ENCODE peak calls at places on chromosomes 2 and 18, in seven cellular contexts. B is stimulated activated CD4-positive, alpha-beta T cell treated with anti-CD3 and anti-CD28 coated beads, Interleukin-4, amount 100 ng/mL, for 1 hour; I is left ventricle myocardium inferior; L is RWPE1; K is fibroblast of the aortic adventitia; R is activated CD4-positive, CD25-positive, alpha-beta regulatory T cell treated with anti-CD3 and anti-CD28 coated beads, Interleukin-2, amount 50 U/mL, for 72 hours; Q is CD4-positive, alpha-beta memory T cell. X is an unnamed sample.

GRCh38 chr18:55586841-55587240 is 1.2 kb downstream of the TCF4 start:
- DNase-seq in B (no peak), I (no peak), L (no peak), K (peak; percentile 65), R (no peak), Q (no peak), X (no peak)

GRCh38 chr2:94984964-94985575 is 40.4 kb upstream of the MAL start:
- DNase-seq in B (no peak), I (no peak), L (no peak), K (no peak), R (no peak), Q (no peak), X (no peak)

GRCh38 chr2:36716136-36716535 is 19.6 kb downstream of the VIT start:
- DNase-seq in B (no peak), I (no peak), L (no peak), K (no peak), R (no peak), Q (no peak), X (no peak)

GRCh38 chr18:34514238-34514637 is 195.9 kb upstream of the DTNA start:
- DNase-seq in B (no peak), I (no peak), L (no peak), K (peak; percentile 6), R (no peak), Q (no peak), X (peak; percentile 48)

GRCh38 chr2:164992818-164993217 is 37.5 kb upstream of the SLC38A11 start:
- DNase-seq in B (no peak), I (no peak), L (no peak), K (peak; percentile 89), R (no peak), Q (peak; percentile 44), X (peak; percentile 80)

GRCh38 chr18:26495267-26495666 is 53.1 kb downstream of the KCTD1 start:
- DNase-seq in B (no peak), I (no peak), L (no peak), K (no peak), R (no peak), Q (no peak), X (no peak)

GRCh38 chr2:197196737-197197136 is 113.8 kb downstream of the ANKRD44 start:
- DNase-seq in B (no peak), I (no peak), L (no peak), K (no peak), R (no peak), Q (peak; percentile 29), X (no peak)

GRCh38 chr2:55772309-55772980 is 78.8 kb upstream of the PNPT1 start:
- DNase-seq in B (no peak), I (no peak), L (no peak), K (no peak), R (no peak), Q (no peak), X (no peak)

GRCh38 chr18:77249583-77250500 is at the start of gene GALR1:
- DNase-seq in B (no peak), I (no peak), L (no peak), K (peak; percentile 4), R (no peak), Q (no peak), X (no peak)